ENCODE peak calls at places on chromosome 17, in four cellular contexts. One of them, this sample, is unnamed.

GRCh38 chr17:18851206-18851605 is 6.7 kb upstream of the PRPSAP2 start:
- DNase-seq in PC-3: peak
- DNase-seq in left ventricle myocardium inferior: no peak
- DNase-seq in activated T-helper 1 cell treated with anti-CD3 and anti-CD28 coated beads, Interleukin-2, amount 50 U/mL, for 16 hours: no peak
- DNase-seq in this sample: no peak

GRCh38 chr17:48335858-48336500 is 94.0 kb downstream of the SKAP1 start:
- DNase-seq in PC-3: peak
- DNase-seq in left ventricle myocardium inferior: no peak
- DNase-seq in activated T-helper 1 cell treated with anti-CD3 and anti-CD28 coated beads, Interleukin-2, amount 50 U/mL, for 16 hours: no peak
- DNase-seq in this sample: no peak

GRCh38 chr17:62188713-62189112 is 123.6 kb upstream of the MED13 start:
- DNase-seq in PC-3: peak
- DNase-seq in left ventricle myocardium inferior: no peak
- DNase-seq in activated T-helper 1 cell treated with anti-CD3 and anti-CD28 coated beads, Interleukin-2, amount 50 U/mL, for 16 hours: no peak
- DNase-seq in this sample: no peak

GRCh38 chr17:73879987-73880386 is 235.7 kb upstream of the SDK2 start:
- DNase-seq in PC-3: no peak
- DNase-seq in left ventricle myocardium inferior: no peak
- DNase-seq in activated T-helper 1 cell treated with anti-CD3 and anti-CD28 coated beads, Interleukin-2, amount 50 U/mL, for 16 hours: no peak
- DNase-seq in this sample: no peak

GRCh38 chr17:16214190-16215001 is 938 bp downstream of the NCOR1 start:
- DNase-seq in PC-3: peak
- DNase-seq in left ventricle myocardium inferior: no peak
- DNase-seq in activated T-helper 1 cell treated with anti-CD3 and anti-CD28 coated beads, Interleukin-2, amount 50 U/mL, for 16 hours: no peak
- DNase-seq in this sample: no peak

GRCh38 chr17:65785109-65785508 is 223.7 kb upstream of the AXIN2 start:
- DNase-seq in PC-3: peak
- DNase-seq in left ventricle myocardium inferior: no peak
- DNase-seq in activated T-helper 1 cell treated with anti-CD3 and anti-CD28 coated beads, Interleukin-2, amount 50 U/mL, for 16 hours: no peak
- DNase-seq in this sample: no peak

GRCh38 chr17:17710728-17711541 is 29.7 kb downstream of the RAI1 start:
- DNase-seq in PC-3: peak
- DNase-seq in left ventricle myocardium inferior: no peak
- DNase-seq in activated T-helper 1 cell treated with anti-CD3 and anti-CD28 coated beads, Interleukin-2, amount 50 U/mL, for 16 hours: no peak
- DNase-seq in this sample: no peak

GRCh38 chr17:41739661-41740352 is 5.4 kb upstream of the HAP1 start:
- DNase-seq in PC-3: peak
- DNase-seq in left ventricle myocardium inferior: no peak
- DNase-seq in activated T-helper 1 cell treated with anti-CD3 and anti-CD28 coated beads, Interleukin-2, amount 50 U/mL, for 16 hours: no peak
- DNase-seq in this sample: no peak

GRCh38 chr17:19005442-19005773 is 844 bp upstream of the FAM83G start:
- DNase-seq in PC-3: no peak
- DNase-seq in left ventricle myocardium inferior: no peak
- DNase-seq in activated T-helper 1 cell treated with anti-CD3 and anti-CD28 coated beads, Interleukin-2, amount 50 U/mL, for 16 hours: no peak
- DNase-seq in this sample: no peak

GRCh38 chr17:45123930-45124796 is 8.2 kb downstream of the PLCD3 start:
- DNase-seq in PC-3: peak
- DNase-seq in left ventricle myocardium inferior: no peak
- DNase-seq in activated T-helper 1 cell treated with anti-CD3 and anti-CD28 coated beads, Interleukin-2, amount 50 U/mL, for 16 hours: no peak
- DNase-seq in this sample: no peak

GRCh38 chr17:51118330-51119195 is 2.1 kb downstream of the SPAG9 start:
- DNase-seq in PC-3: peak
- DNase-seq in left ventricle myocardium inferior: no peak
- DNase-seq in activated T-helper 1 cell treated with anti-CD3 and anti-CD28 coated beads, Interleukin-2, amount 50 U/mL, for 16 hours: no peak
- DNase-seq in this sample: no peak

GRCh38 chr17:77208217-77208808 is 67.5 kb downstream of the SEC14L1 start:
- DNase-seq in PC-3: no peak
- DNase-seq in left ventricle myocardium inferior: no peak
- DNase-seq in activated T-helper 1 cell treated with anti-CD3 and anti-CD28 coated beads, Interleukin-2, amount 50 U/mL, for 16 hours: no peak
- DNase-seq in this sample: no peak

GRCh38 chr17:40705567-40705966 is 2.0 kb upstream of the KRT24 start:
- DNase-seq in PC-3: no peak
- DNase-seq in left ventricle myocardium inferior: no peak
- DNase-seq in activated T-helper 1 cell treated with anti-CD3 and anti-CD28 coated beads, Interleukin-2, amount 50 U/mL, for 16 hours: no peak
- DNase-seq in this sample: no peak

GRCh38 chr17:19004601-19005441 is at the start of gene FAM83G:
- DNase-seq in PC-3: no peak
- DNase-seq in left ventricle myocardium inferior: peak
- DNase-seq in activated T-helper 1 cell treated with anti-CD3 and anti-CD28 coated beads, Interleukin-2, amount 50 U/mL, for 16 hours: peak
- DNase-seq in this sample: peak

GRCh38 chr17:7323731-7324437 is 5.3 kb downstream of the NEURL4 start:
- DNase-seq in PC-3: peak
- DNase-seq in left ventricle myocardium inferior: peak
- DNase-seq in activated T-helper 1 cell treated with anti-CD3 and anti-CD28 coated beads, Interleukin-2, amount 50 U/mL, for 16 hours: peak
- DNase-seq in this sample: peak

GRCh38 chr17:33964344-33964979 is 290.6 kb upstream of the CCL2 start:
- DNase-seq in PC-3: no peak
- DNase-seq in left ventricle myocardium inferior: no peak
- DNase-seq in activated T-helper 1 cell treated with anti-CD3 and anti-CD28 coated beads, Interleukin-2, amount 50 U/mL, for 16 hours: no peak
- DNase-seq in this sample: no peak

GRCh38 chr17:30093463-30094147 is 23.0 kb upstream of the NSRP1 start:
- DNase-seq in PC-3: peak
- DNase-seq in left ventricle myocardium inferior: no peak
- DNase-seq in activated T-helper 1 cell treated with anti-CD3 and anti-CD28 coated beads, Interleukin-2, amount 50 U/mL, for 16 hours: peak
- DNase-seq in this sample: peak

GRCh38 chr17:75032896-75033294 is 13.9 kb downstream of the ATP5PD start:
- DNase-seq in PC-3: peak
- DNase-seq in left ventricle myocardium inferior: no peak
- DNase-seq in activated T-helper 1 cell treated with anti-CD3 and anti-CD28 coated beads, Interleukin-2, amount 50 U/mL, for 16 hours: no peak
- DNase-seq in this sample: no peak

GRCh38 chr17:36597229-36597628 is 4.2 kb upstream of the MRM1 start:
- DNase-seq in PC-3: no peak
- DNase-seq in left ventricle myocardium inferior: no peak
- DNase-seq in activated T-helper 1 cell treated with anti-CD3 and anti-CD28 coated beads, Interleukin-2, amount 50 U/mL, for 16 hours: no peak
- DNase-seq in this sample: no peak

This sample was measured in T-helper 2 cell.